ENCODE peak calls at places on chromosomes 7 and 10, in five cellular contexts. One of them, this sample, is unnamed.

GRCh38 chr10:101066146-101066889 is 4.5 kb downstream of the KAZALD1 start:
- DNase-seq in HCT116: peak
- DNase-seq in SK-N-SH: peak
- DNase-seq in A549: peak
- DNase-seq in Panc1: no peak
- DNase-seq in this sample: no peak

GRCh38 chr7:56491636-56492425 is 375.6 kb upstream of the NUPR2 start:
- DNase-seq in HCT116: no peak
- DNase-seq in SK-N-SH: no peak
- DNase-seq in A549: no peak
- DNase-seq in Panc1: no peak
- DNase-seq in this sample: no peak

GRCh38 chr10:55550241-55550640 is 749.2 kb upstream of the PCDH15 start:
- DNase-seq in HCT116: no peak
- DNase-seq in SK-N-SH: no peak
- DNase-seq in A549: no peak
- DNase-seq in Panc1: no peak
- DNase-seq in this sample: no peak

GRCh38 chr7:32298403-32299132 is 191.6 kb downstream of the LSM5 start:
- DNase-seq in HCT116: no peak
- DNase-seq in SK-N-SH: peak
- DNase-seq in A549: peak
- DNase-seq in Panc1: no peak
- DNase-seq in this sample: no peak

GRCh38 chr10:101482568-101482967 is 105.5 kb downstream of the POLL start:
- DNase-seq in HCT116: no peak
- DNase-seq in SK-N-SH: no peak
- DNase-seq in A549: no peak
- DNase-seq in Panc1: no peak
- DNase-seq in this sample: no peak

GRCh38 chr7:27185013-27185707 is at the start of gene HOXA11:
- DNase-seq in HCT116: no peak
- DNase-seq in SK-N-SH: no peak
- DNase-seq in A549: no peak
- DNase-seq in Panc1: no peak
- DNase-seq in this sample: peak

GRCh38 chr10:104260775-104261115 is 6.1 kb downstream of the GSTO1 start:
- DNase-seq in HCT116: no peak
- DNase-seq in SK-N-SH: no peak
- DNase-seq in A549: no peak
- DNase-seq in Panc1: no peak
- DNase-seq in this sample: no peak

GRCh38 chr10:3853547-3853989 is 68.6 kb upstream of the KLF6 start:
- DNase-seq in HCT116: no peak
- DNase-seq in SK-N-SH: no peak
- DNase-seq in A549: no peak
- DNase-seq in Panc1: no peak
- DNase-seq in this sample: no peak

GRCh38 chr7:128404826-128405344 is 4.9 kb downstream of the IMPDH1 start:
- DNase-seq in HCT116: no peak
- DNase-seq in SK-N-SH: peak
- DNase-seq in A549: no peak
- DNase-seq in Panc1: no peak
- DNase-seq in this sample: no peak

GRCh38 chr7:100675581-100676350 is 2.2 kb downstream of the GNB2 start:
- DNase-seq in HCT116: no peak
- DNase-seq in SK-N-SH: peak
- DNase-seq in A549: no peak
- DNase-seq in Panc1: no peak
- DNase-seq in this sample: peak

GRCh38 chr10:84335516-84335915 is 7.1 kb downstream of the CCSER2 start:
- DNase-seq in HCT116: no peak
- DNase-seq in SK-N-SH: peak
- DNase-seq in A549: no peak
- DNase-seq in Panc1: no peak
- DNase-seq in this sample: no peak

GRCh38 chr10:62554632-62555199 is 180.5 kb downstream of the ZNF365 start:
- DNase-seq in HCT116: peak
- DNase-seq in SK-N-SH: peak
- DNase-seq in A549: no peak
- DNase-seq in Panc1: no peak
- DNase-seq in this sample: peak

GRCh38 chr7:5677538-5678294 is 103.7 kb downstream of the RNF216 start:
- DNase-seq in HCT116: peak
- DNase-seq in SK-N-SH: peak
- DNase-seq in A549: peak
- DNase-seq in Panc1: no peak
- DNase-seq in this sample: peak

GRCh38 chr10:116263870-116264269 is 9.1 kb downstream of the GFRA1 start:
- DNase-seq in HCT116: no peak
- DNase-seq in SK-N-SH: no peak
- DNase-seq in A549: no peak
- DNase-seq in Panc1: no peak
- DNase-seq in this sample: no peak

GRCh38 chr10:90920986-90921643 is at the start of gene ANKRD1:
- DNase-seq in HCT116: peak
- DNase-seq in SK-N-SH: no peak
- DNase-seq in A549: peak
- DNase-seq in Panc1: peak
- DNase-seq in this sample: no peak

GRCh38 chr10:32437334-32437733 is 8.6 kb upstream of the CCDC7 start:
- DNase-seq in HCT116: no peak
- DNase-seq in SK-N-SH: no peak
- DNase-seq in A549: no peak
- DNase-seq in Panc1: no peak
- DNase-seq in this sample: no peak

GRCh38 chr10:77602231-77602912 is 35.2 kb downstream of the KCNMA1 start:
- DNase-seq in HCT116: no peak
- DNase-seq in SK-N-SH: no peak
- DNase-seq in A549: no peak
- DNase-seq in Panc1: no peak
- DNase-seq in this sample: no peak

GRCh38 chr10:44804661-44805060 is 106.5 kb upstream of the TMEM72 start:
- DNase-seq in HCT116: no peak
- DNase-seq in SK-N-SH: no peak
- DNase-seq in A549: no peak
- DNase-seq in Panc1: no peak
- DNase-seq in this sample: no peak

GRCh38 chr10:17523917-17524316 is 69.5 kb upstream of the ST8SIA6 start:
- DNase-seq in HCT116: no peak
- DNase-seq in SK-N-SH: no peak
- DNase-seq in A549: no peak
- DNase-seq in Panc1: no peak
- DNase-seq in this sample: no peak

GRCh38 chr7:26648429-26649015 is 215.9 kb downstream of the SKAP2 start:
- DNase-seq in HCT116: no peak
- DNase-seq in SK-N-SH: no peak
- DNase-seq in A549: no peak
- DNase-seq in Panc1: no peak
- DNase-seq in this sample: no peak

GRCh38 chr7:87875151-87876039 is 765 bp downstream of the SLC25A40 start:
- DNase-seq in HCT116: no peak
- DNase-seq in SK-N-SH: peak
- DNase-seq in A549: no peak
- DNase-seq in Panc1: no peak
- DNase-seq in this sample: no peak

GRCh38 chr10:9028211-9028610 is 973.7 kb downstream of the GATA3 start:
- DNase-seq in HCT116: no peak
- DNase-seq in SK-N-SH: no peak
- DNase-seq in A549: no peak
- DNase-seq in Panc1: no peak
- DNase-seq in this sample: no peak

GRCh38 chr10:110632591-110633215 is 11.4 kb upstream of the RBM20 start:
- DNase-seq in HCT116: no peak
- DNase-seq in SK-N-SH: no peak
- DNase-seq in A549: no peak
- DNase-seq in Panc1: no peak
- DNase-seq in this sample: no peak
- TF ChIP-seq REST in HCT116: no peak
- TF ChIP-seq REST in SK-N-SH: no peak
- TF ChIP-seq REST in A549: no peak
- TF ChIP-seq REST in Panc1: no peak
- TF ChIP-seq REST in this sample: no peak

GRCh38 chr10:66627156-66627555 is 298.7 kb upstream of the LRRTM3 start:
- DNase-seq in HCT116: peak
- DNase-seq in SK-N-SH: peak
- DNase-seq in A549: peak
- DNase-seq in Panc1: peak
- DNase-seq in this sample: peak
- TF ChIP-seq REST in HCT116: no peak
- TF ChIP-seq REST in SK-N-SH: no peak
- TF ChIP-seq REST in A549: no peak
- TF ChIP-seq REST in Panc1: no peak
- TF ChIP-seq REST in this sample: no peak

GRCh38 chr7:500521-501420 is 18.9 kb downstream of the PDGFA start:
- DNase-seq in HCT116: no peak
- DNase-seq in SK-N-SH: no peak
- DNase-seq in A549: no peak
- DNase-seq in Panc1: no peak
- DNase-seq in this sample: no peak
- TF ChIP-seq REST in HCT116: no peak
- TF ChIP-seq REST in SK-N-SH: no peak
- TF ChIP-seq REST in A549: no peak
- TF ChIP-seq REST in Panc1: no peak
- TF ChIP-seq REST in this sample: no peak

DNA sequence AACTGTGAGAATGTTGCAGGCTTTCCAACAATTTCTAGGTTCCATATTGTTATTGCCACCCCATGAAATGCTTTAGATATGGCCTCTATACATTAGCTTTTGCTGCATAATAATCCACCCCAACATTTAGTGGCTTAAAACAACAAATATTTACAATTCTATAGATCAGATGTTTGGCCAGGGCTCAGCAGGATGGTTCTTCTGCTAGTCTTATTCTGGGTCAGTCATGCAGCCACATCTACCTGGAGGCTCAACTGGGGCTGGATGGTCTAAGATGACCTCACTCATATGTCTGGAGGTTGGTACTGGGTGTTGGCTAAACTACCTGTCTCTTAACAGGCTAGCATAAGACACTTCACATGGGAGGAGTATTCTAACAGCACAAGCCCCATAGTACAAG is 607.3 kb downstream of the LRMDA start:
- DNase-seq in HCT116: no peak
- DNase-seq in SK-N-SH: no peak
- DNase-seq in A549: no peak
- DNase-seq in Panc1: no peak
- DNase-seq in this sample: no peak
- TF ChIP-seq REST in HCT116: no peak
- TF ChIP-seq REST in SK-N-SH: no peak
- TF ChIP-seq REST in A549: no peak
- TF ChIP-seq REST in Panc1: no peak
- TF ChIP-seq REST in this sample: no peak

GRCh38 chr10:69483988-69484387 is 32.7 kb downstream of the TSPAN15 start:
- DNase-seq in HCT116: no peak
- DNase-seq in SK-N-SH: no peak
- DNase-seq in A549: no peak
- DNase-seq in Panc1: no peak
- DNase-seq in this sample: no peak
- TF ChIP-seq REST in HCT116: no peak
- TF ChIP-seq REST in SK-N-SH: no peak
- TF ChIP-seq REST in A549: no peak
- TF ChIP-seq REST in Panc1: no peak
- TF ChIP-seq REST in this sample: no peak

GRCh38 chr7:91064052-91064451 is 200.2 kb upstream of the FZD1 start:
- DNase-seq in HCT116: no peak
- DNase-seq in SK-N-SH: no peak
- DNase-seq in A549: no peak
- DNase-seq in Panc1: no peak
- DNase-seq in this sample: no peak

GRCh38 chr7:91067266-91067665 is 197.0 kb upstream of the FZD1 start:
- DNase-seq in HCT116: no peak
- DNase-seq in SK-N-SH: peak
- DNase-seq in A549: no peak
- DNase-seq in Panc1: no peak
- DNase-seq in this sample: no peak

GRCh38 chr7:91066627-91067026 is 197.6 kb upstream of the FZD1 start:
- DNase-seq in HCT116: no peak
- DNase-seq in SK-N-SH: no peak
- DNase-seq in A549: no peak
- DNase-seq in Panc1: no peak
- DNase-seq in this sample: no peak

GRCh38 chr7:91062713-91063112 is 201.5 kb upstream of the FZD1 start:
- DNase-seq in HCT116: no peak
- DNase-seq in SK-N-SH: no peak
- DNase-seq in A549: no peak
- DNase-seq in Panc1: no peak
- DNase-seq in this sample: no peak

DNA sequence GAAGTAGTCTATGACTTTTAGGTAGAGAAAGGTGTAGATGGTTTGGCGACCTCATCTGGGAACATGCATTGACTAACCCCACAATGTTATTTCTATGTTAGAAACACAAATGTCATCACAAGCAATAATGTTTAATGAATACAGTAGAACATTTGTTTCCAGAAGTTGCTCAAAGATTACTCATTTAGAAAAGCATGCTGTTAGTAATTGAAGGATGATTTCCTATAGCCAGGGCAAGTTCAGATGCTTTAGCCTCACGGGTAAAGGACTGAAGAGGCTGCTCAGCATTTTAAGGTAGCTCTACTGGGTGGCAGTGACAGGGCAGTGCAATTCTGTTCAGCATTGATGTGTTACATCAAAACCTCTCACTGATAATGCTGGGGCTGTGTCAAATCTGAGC is 199.3 kb upstream of the FZD1 start:
- DNase-seq in HCT116: no peak
- DNase-seq in SK-N-SH: no peak
- DNase-seq in A549: no peak
- DNase-seq in Panc1: no peak
- DNase-seq in this sample: no peak
- TF ChIP-seq REST in HCT116: no peak
- TF ChIP-seq REST in SK-N-SH: no peak
- TF ChIP-seq REST in A549: no peak
- TF ChIP-seq REST in Panc1: no peak
- TF ChIP-seq REST in this sample: no peak